ENCODE peak calls at places on chromosome 16, in five cellular contexts. T is Panc1, F is GM23338, W is transverse colon, B is spleen. S is an unnamed sample.
A peak's percentile ranks its signal among the peaks of the same experiment; 100 is the strongest.

GRCh38 chr16:14489460-14489859 is 140.6 kb downstream of the PARN start:
- DNase-seq in T (no peak), F (peak; percentile 79), W (no peak), B (no peak), S (no peak)

GRCh38 chr16:66741131-66741900 is 10.1 kb downstream of the DYNC1LI2 start:
- DNase-seq in T (peak; percentile 52), F (no peak), W (peak; percentile 89), B (no peak), S (no peak)

GRCh38 chr16:48173877-48174276 is 18.1 kb upstream of the ABCC12 start:
- DNase-seq in T (no peak), F (no peak), W (no peak), B (no peak), S (no peak)

GRCh38 chr16:50602531-50603205 is 54.5 kb downstream of the NKD1 start:
- DNase-seq in T (no peak), F (no peak), W (peak; percentile 27), B (no peak), S (no peak)

GRCh38 chr16:66324785-66325184 is 41.7 kb upstream of the CDH5 start:
- DNase-seq in T (no peak), F (peak; percentile 72), W (no peak), B (no peak), S (no peak)

GRCh38 chr16:83109736-83110135 is 483.0 kb downstream of the CDH13 start:
- DNase-seq in T (no peak), F (no peak), W (no peak), B (no peak), S (no peak)

GRCh38 chr16:87754535-87754934 is 11.3 kb downstream of the KLHDC4 start:
- DNase-seq in T (no peak), F (no peak), W (no peak), B (no peak), S (no peak)

GRCh38 chr16:50381679-50382440 is 13.1 kb upstream of the BRD7 start:
- DNase-seq in T (no peak), F (peak; percentile 66), W (no peak), B (no peak), S (no peak)

GRCh38 chr16:85102106-85102630 is 10.1 kb downstream of the CIBAR2 start:
- DNase-seq in T (no peak), F (no peak), W (no peak), B (no peak), S (no peak)

GRCh38 chr16:78993342-78993741 is 607.2 kb downstream of the MAF start:
- DNase-seq in T (no peak), F (no peak), W (no peak), B (no peak), S (no peak)

GRCh38 chr16:9934723-9935508 is 247.3 kb downstream of the GRIN2A start:
- DNase-seq in T (no peak), F (no peak), W (no peak), B (no peak), S (no peak)

GRCh38 chr16:35184356-35184870 is 1725.0 kb downstream of the TP53TG3F start:
- DNase-seq in T (no peak), F (no peak), W (no peak), B (peak; percentile 37), S (no peak)

GRCh38 chr16:3669067-3669466 is 14.6 kb downstream of the DNASE1 start:
- DNase-seq in T (no peak), F (no peak), W (no peak), B (no peak), S (no peak)
- H3K36me3 ChIP-seq in T (peaks cover 4% of the 10 kb centered on the region), F (peaks cover 10% of the 10 kb centered on the region), W (no peaks in the 10 kb centered on the region), B (no peaks in the 10 kb centered on the region), S (peaks cover 70% of the 10 kb centered on the region)

GRCh38 chr16:73019456-73020362 is 28.2 kb downstream of the ZFHX3 start:
- DNase-seq in T (no peak), F (no peak), W (no peak), B (no peak), S (no peak)

GRCh38 chr16:73018796-73019455 is 29.0 kb downstream of the ZFHX3 start:
- DNase-seq in T (no peak), F (no peak), W (no peak), B (no peak), S (no peak)

GRCh38 chr16:73021866-73022495 is 25.9 kb downstream of the ZFHX3 start:
- DNase-seq in T (no peak), F (no peak), W (no peak), B (no peak), S (no peak)

GRCh38 chr16:73022534-73022933 is 25.4 kb downstream of the ZFHX3 start:
- DNase-seq in T (no peak), F (no peak), W (no peak), B (no peak), S (no peak)

GRCh38 chr16:73020409-73020884 is 27.5 kb downstream of the ZFHX3 start:
- DNase-seq in T (peak; percentile 33), F (no peak), W (peak; percentile 69), B (no peak), S (no peak)
- TF ChIP-seq POLR2AphosphoS5 in T (peak; percentile 27), F (no peak), W (no peak), B (no peak), S (no peak)

GRCh38 chr16:73054131-73054496 is 6.2 kb upstream of the ZFHX3 start:
- DNase-seq in T (no peak), F (peak; percentile 43), W (no peak), B (no peak), S (no peak)

GRCh38 chr16:73053038-73053378 is 5.1 kb upstream of the ZFHX3 start:
- DNase-seq in T (no peak), F (no peak), W (no peak), B (no peak), S (no peak)

GRCh38 chr16:73053379-73054130 is 5.6 kb upstream of the ZFHX3 start:
- DNase-seq in T (no peak), F (peak; percentile 72), W (no peak), B (no peak), S (no peak)

GRCh38 chr16:73056383-73056782 is 8.5 kb upstream of the ZFHX3 start:
- DNase-seq in T (no peak), F (peak; percentile 1), W (no peak), B (no peak), S (no peak)

DNA sequence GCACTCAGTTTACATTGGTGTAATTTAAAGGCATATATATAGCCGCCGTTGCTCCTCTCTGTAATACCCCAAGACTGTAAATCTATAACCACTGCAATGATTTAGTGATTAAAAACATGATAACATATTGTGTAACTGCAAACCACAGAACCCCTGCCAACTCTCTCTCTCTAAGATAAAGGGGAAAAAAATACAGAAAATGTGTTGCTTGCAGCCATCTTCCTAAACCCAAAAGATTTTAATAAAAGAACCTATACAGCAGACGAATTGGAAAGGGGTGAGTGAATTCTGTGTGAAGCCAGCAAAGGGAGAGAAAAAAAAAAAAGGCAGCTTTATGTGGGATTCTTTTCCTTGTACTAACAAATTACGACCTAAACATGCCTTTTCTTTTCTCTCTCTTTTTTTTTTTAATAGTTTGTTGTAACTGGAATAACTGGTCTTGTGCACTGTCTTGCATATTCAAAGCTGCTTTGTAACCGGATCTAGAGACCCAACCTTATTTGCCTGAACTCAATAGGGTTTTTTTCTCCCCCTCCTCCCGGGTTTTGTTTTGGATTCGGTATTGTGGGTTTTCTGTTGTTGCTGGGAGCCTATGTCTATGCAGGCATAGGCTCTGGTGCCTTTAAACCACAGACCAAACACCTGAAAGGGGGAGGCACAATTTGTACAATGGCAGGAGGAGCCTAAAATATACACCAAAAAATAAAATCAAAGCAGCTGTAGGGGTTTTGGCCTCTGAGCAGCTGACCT is 7.0 kb upstream of the ZFHX3 start:
- DNase-seq in T (no peak), F (peak; percentile 63), W (no peak), B (no peak), S (peak; percentile 61)
- H3K4me3 ChIP-seq in T (peak overlapping the region; percentile 64), F (peak overlapping the region; percentile 56), W (peak overlapping the region; percentile 10), B (no peak overlapping the region), S (peak overlapping the region; percentile 80)

GRCh38 chr16:89779917-89780316 is 36.5 kb downstream of the FANCA start:
- DNase-seq in T (no peak), F (no peak), W (no peak), B (no peak), S (no peak)
- H3K36me3 ChIP-seq in T (peaks cover 2% of the 10 kb centered on the region), F (peaks cover 29% of the 10 kb centered on the region), W (no peaks in the 10 kb centered on the region), B (no peaks in the 10 kb centered on the region), S (peaks cover 35% of the 10 kb centered on the region)

GRCh38 chr16:54938351-54939346 is 8.0 kb downstream of the IRX5 start:
- DNase-seq in T (no peak), F (peak; percentile 57), W (no peak), B (no peak), S (no peak)
- TF ChIP-seq POLR2AphosphoS5 in T (no peak), F (no peak), W (peak; percentile 53), B (peak; percentile 57), S (no peak)

GRCh38 chr16:27323781-27324561 is 10.2 kb downstream of the IL4R start:
- DNase-seq in T (no peak), F (no peak), W (no peak), B (peak; percentile 64), S (no peak)

GRCh38 chr16:27321013-27321960 is 7.5 kb downstream of the IL4R start:
- DNase-seq in T (no peak), F (no peak), W (no peak), B (peak; percentile 44), S (no peak)

GRCh38 chr16:27324851-27325301 is 11.1 kb downstream of the IL4R start:
- DNase-seq in T (no peak), F (peak; percentile 58), W (peak; percentile 32), B (peak; percentile 58), S (no peak)

GRCh38 chr16:27325736-27326135 is 12.0 kb downstream of the IL4R start:
- DNase-seq in T (no peak), F (no peak), W (no peak), B (peak; percentile 37), S (no peak)

DNA sequence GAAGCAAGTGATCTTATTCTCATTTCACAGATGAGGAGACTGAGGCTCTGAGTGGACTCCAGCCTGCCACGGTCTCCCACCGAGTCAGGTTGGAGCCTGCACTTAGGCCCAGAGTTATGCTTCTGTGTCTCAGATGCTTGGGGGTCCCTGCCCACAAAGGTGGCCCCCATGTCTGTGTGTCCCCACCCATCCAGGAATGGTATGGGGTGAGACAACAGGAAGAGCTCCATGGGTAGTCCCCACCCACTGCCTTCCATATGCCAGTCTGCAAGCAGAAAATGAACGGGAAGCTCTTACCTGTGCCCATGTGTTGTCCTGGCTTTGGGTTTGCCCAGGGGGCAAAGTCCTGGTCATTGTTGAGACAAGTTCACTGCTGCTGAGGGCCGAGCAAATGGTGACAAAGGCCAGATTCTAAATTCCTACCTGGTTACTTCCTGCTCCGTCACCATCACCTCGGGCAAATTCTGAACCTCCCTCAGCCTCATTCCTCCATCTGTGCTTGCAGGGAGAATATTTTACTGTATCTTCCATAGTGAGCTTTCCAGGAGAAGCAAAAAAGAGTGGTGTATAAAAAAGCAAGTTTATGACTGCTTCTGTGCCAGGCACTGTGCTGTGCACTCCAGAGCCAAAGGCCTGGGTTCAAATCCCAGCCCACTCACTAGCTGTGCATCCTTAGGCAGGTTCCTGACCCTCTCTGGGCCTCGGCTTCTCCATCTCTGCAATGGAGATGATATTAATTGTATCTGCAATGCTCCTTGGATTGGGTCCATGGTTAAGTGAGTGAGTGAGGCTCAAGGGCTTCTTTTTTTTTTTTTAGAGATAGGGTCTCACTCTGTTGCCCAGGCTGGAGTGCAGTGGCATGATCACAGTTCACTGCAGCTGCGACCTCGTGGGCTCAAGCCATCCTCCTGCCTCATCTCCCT is 9.3 kb downstream of the IL4R start:
- DNase-seq in T (no peak), F (no peak), W (peak; percentile 82), B (peak; percentile 47), S (no peak)
- H3K4me3 ChIP-seq in T (no peak overlapping the region), F (no peak overlapping the region), W (no peak overlapping the region), B (no peak overlapping the region), S (no peak overlapping the region)

GRCh38 chr16:56382459-56382858 is 42.9 kb downstream of the AMFR start:
- DNase-seq in T (no peak), F (no peak), W (no peak), B (no peak), S (no peak)
- H3K36me3 ChIP-seq in T (peaks cover 3% of the 10 kb centered on the region), F (peaks cover 17% of the 10 kb centered on the region), W (peaks cover 76% of the 10 kb centered on the region), B (peaks cover 5% of the 10 kb centered on the region), S (peaks cover 6% of the 10 kb centered on the region)